ENCODE peak calls at places on chromosomes 13 and 19, in ten cellular contexts. One of them, this sample, is unnamed.

GRCh38 chr19:5313307-5313706 is 27.3 kb downstream of the PTPRS start:
- DNase-seq in stimulated activated naive CD8-positive, alpha-beta T cell treated with anti-CD3 and anti-CD28 coated beads, Interleukin-15, Interleukin-2, amounts not matched to agents 100 U/mL and 50 U/mL, for 24 hours: peak; percentile 34
- DNase-seq in transverse colon: no peak
- DNase-seq in activated CD4-positive, alpha-beta T cell treated with anti-CD3 and anti-CD28 coated beads, Interleukin-2, amount 50 U/mL, for 24 hours: no peak
- DNase-seq in ascending aorta: no peak
- DNase-seq in NCI-H2029: peak; percentile 62
- DNase-seq in Kasumi-1: no peak
- DNase-seq in kidney tubule cell: peak; percentile 33
- DNase-seq in activated gamma-delta T cell treated with Interleukin-2 at 50 U/mL for 16 hours: no peak
- DNase-seq in activated T-helper 1 cell treated with anti-CD3 and anti-CD28 coated beads, Interleukin-2, amount 50 U/mL, for 16 hours: no peak
- DNase-seq in this sample: no peak

GRCh38 chr19:41586064-41586463 is 10.1 kb downstream of the CEACAM21 start:
- DNase-seq in activated CD4-positive, alpha-beta T cell treated with anti-CD3 and anti-CD28 coated beads, Interleukin-2, amount 50 U/mL, for 24 hours: no peak
- DNase-seq in activated T-helper 1 cell treated with anti-CD3 and anti-CD28 coated beads, Interleukin-2, amount 50 U/mL, for 16 hours: no peak
- DNase-seq in kidney tubule cell: no peak
- DNase-seq in activated gamma-delta T cell treated with Interleukin-2 at 50 U/mL for 16 hours: no peak
- DNase-seq in stimulated activated naive CD8-positive, alpha-beta T cell treated with anti-CD3 and anti-CD28 coated beads, Interleukin-15, Interleukin-2, amounts not matched to agents 100 U/mL and 50 U/mL, for 24 hours: no peak
- DNase-seq in transverse colon: no peak
- DNase-seq in Kasumi-1: no peak
- DNase-seq in ascending aorta: no peak
- DNase-seq in NCI-H2029: no peak
- DNase-seq in this sample: no peak

GRCh38 chr13:23570931-23571330 is 719 bp downstream of the TNFRSF19 start:
- DNase-seq in ascending aorta: no peak
- DNase-seq in kidney tubule cell: peak; percentile 12
- DNase-seq in NCI-H2029: no peak
- DNase-seq in activated CD4-positive, alpha-beta T cell treated with anti-CD3 and anti-CD28 coated beads, Interleukin-2, amount 50 U/mL, for 24 hours: no peak
- DNase-seq in stimulated activated naive CD8-positive, alpha-beta T cell treated with anti-CD3 and anti-CD28 coated beads, Interleukin-15, Interleukin-2, amounts not matched to agents 100 U/mL and 50 U/mL, for 24 hours: no peak
- DNase-seq in Kasumi-1: no peak
- DNase-seq in transverse colon: no peak
- DNase-seq in activated T-helper 1 cell treated with anti-CD3 and anti-CD28 coated beads, Interleukin-2, amount 50 U/mL, for 16 hours: no peak
- DNase-seq in activated gamma-delta T cell treated with Interleukin-2 at 50 U/mL for 16 hours: no peak
- DNase-seq in this sample: no peak

GRCh38 chr13:62920181-62920580 is 1504.5 kb upstream of the PCDH20 start:
- DNase-seq in transverse colon: no peak
- DNase-seq in activated gamma-delta T cell treated with Interleukin-2 at 50 U/mL for 16 hours: no peak
- DNase-seq in NCI-H2029: no peak
- DNase-seq in activated T-helper 1 cell treated with anti-CD3 and anti-CD28 coated beads, Interleukin-2, amount 50 U/mL, for 16 hours: no peak
- DNase-seq in stimulated activated naive CD8-positive, alpha-beta T cell treated with anti-CD3 and anti-CD28 coated beads, Interleukin-15, Interleukin-2, amounts not matched to agents 100 U/mL and 50 U/mL, for 24 hours: no peak
- DNase-seq in kidney tubule cell: no peak
- DNase-seq in Kasumi-1: no peak
- DNase-seq in activated CD4-positive, alpha-beta T cell treated with anti-CD3 and anti-CD28 coated beads, Interleukin-2, amount 50 U/mL, for 24 hours: no peak
- DNase-seq in ascending aorta: no peak
- DNase-seq in this sample: no peak

GRCh38 chr19:33292595-33293254 is 9.6 kb downstream of the CEBPA start:
- DNase-seq in Kasumi-1: no peak
- DNase-seq in kidney tubule cell: peak; percentile 51
- DNase-seq in stimulated activated naive CD8-positive, alpha-beta T cell treated with anti-CD3 and anti-CD28 coated beads, Interleukin-15, Interleukin-2, amounts not matched to agents 100 U/mL and 50 U/mL, for 24 hours: no peak
- DNase-seq in ascending aorta: no peak
- DNase-seq in activated gamma-delta T cell treated with Interleukin-2 at 50 U/mL for 16 hours: no peak
- DNase-seq in transverse colon: peak; percentile 78
- DNase-seq in activated CD4-positive, alpha-beta T cell treated with anti-CD3 and anti-CD28 coated beads, Interleukin-2, amount 50 U/mL, for 24 hours: no peak
- DNase-seq in activated T-helper 1 cell treated with anti-CD3 and anti-CD28 coated beads, Interleukin-2, amount 50 U/mL, for 16 hours: no peak
- DNase-seq in NCI-H2029: no peak
- DNase-seq in this sample: no peak

GRCh38 chr13:65656740-65657329 is 1573.3 kb downstream of the PCDH9 start:
- DNase-seq in Kasumi-1: peak; percentile 23
- DNase-seq in stimulated activated naive CD8-positive, alpha-beta T cell treated with anti-CD3 and anti-CD28 coated beads, Interleukin-15, Interleukin-2, amounts not matched to agents 100 U/mL and 50 U/mL, for 24 hours: no peak
- DNase-seq in activated CD4-positive, alpha-beta T cell treated with anti-CD3 and anti-CD28 coated beads, Interleukin-2, amount 50 U/mL, for 24 hours: no peak
- DNase-seq in activated gamma-delta T cell treated with Interleukin-2 at 50 U/mL for 16 hours: no peak
- DNase-seq in transverse colon: no peak
- DNase-seq in ascending aorta: no peak
- DNase-seq in activated T-helper 1 cell treated with anti-CD3 and anti-CD28 coated beads, Interleukin-2, amount 50 U/mL, for 16 hours: no peak
- DNase-seq in NCI-H2029: no peak
- DNase-seq in kidney tubule cell: peak; percentile 20
- DNase-seq in this sample: no peak

GRCh38 chr13:110617326-110618072 is 2.2 kb downstream of the NAXD start:
- DNase-seq in NCI-H2029: no peak
- DNase-seq in activated T-helper 1 cell treated with anti-CD3 and anti-CD28 coated beads, Interleukin-2, amount 50 U/mL, for 16 hours: no peak
- DNase-seq in ascending aorta: no peak
- DNase-seq in transverse colon: peak; percentile 59
- DNase-seq in Kasumi-1: no peak
- DNase-seq in activated gamma-delta T cell treated with Interleukin-2 at 50 U/mL for 16 hours: no peak
- DNase-seq in activated CD4-positive, alpha-beta T cell treated with anti-CD3 and anti-CD28 coated beads, Interleukin-2, amount 50 U/mL, for 24 hours: no peak
- DNase-seq in stimulated activated naive CD8-positive, alpha-beta T cell treated with anti-CD3 and anti-CD28 coated beads, Interleukin-15, Interleukin-2, amounts not matched to agents 100 U/mL and 50 U/mL, for 24 hours: no peak
- DNase-seq in kidney tubule cell: peak; percentile 68
- DNase-seq in this sample: no peak

GRCh38 chr13:50635504-50635903 is 208.0 kb downstream of the DLEU7 start:
- DNase-seq in ascending aorta: peak; percentile 73
- DNase-seq in activated CD4-positive, alpha-beta T cell treated with anti-CD3 and anti-CD28 coated beads, Interleukin-2, amount 50 U/mL, for 24 hours: no peak
- DNase-seq in activated T-helper 1 cell treated with anti-CD3 and anti-CD28 coated beads, Interleukin-2, amount 50 U/mL, for 16 hours: no peak
- DNase-seq in kidney tubule cell: no peak
- DNase-seq in Kasumi-1: peak; percentile 28
- DNase-seq in stimulated activated naive CD8-positive, alpha-beta T cell treated with anti-CD3 and anti-CD28 coated beads, Interleukin-15, Interleukin-2, amounts not matched to agents 100 U/mL and 50 U/mL, for 24 hours: no peak
- DNase-seq in NCI-H2029: no peak
- DNase-seq in activated gamma-delta T cell treated with Interleukin-2 at 50 U/mL for 16 hours: no peak
- DNase-seq in transverse colon: peak; percentile 18
- DNase-seq in this sample: no peak

GRCh38 chr19:38849746-38850230 is at the start of gene HNRNPL:
- DNase-seq in NCI-H2029: no peak
- DNase-seq in stimulated activated naive CD8-positive, alpha-beta T cell treated with anti-CD3 and anti-CD28 coated beads, Interleukin-15, Interleukin-2, amounts not matched to agents 100 U/mL and 50 U/mL, for 24 hours: peak; percentile 99
- DNase-seq in ascending aorta: no peak
- DNase-seq in activated gamma-delta T cell treated with Interleukin-2 at 50 U/mL for 16 hours: peak; percentile 99
- DNase-seq in transverse colon: peak; percentile 99
- DNase-seq in activated CD4-positive, alpha-beta T cell treated with anti-CD3 and anti-CD28 coated beads, Interleukin-2, amount 50 U/mL, for 24 hours: peak; percentile 99
- DNase-seq in kidney tubule cell: no peak
- DNase-seq in Kasumi-1: no peak
- DNase-seq in activated T-helper 1 cell treated with anti-CD3 and anti-CD28 coated beads, Interleukin-2, amount 50 U/mL, for 16 hours: peak; percentile 97
- DNase-seq in this sample: peak; percentile 100

GRCh38 chr13:100636004-100636403 is 38.6 kb downstream of the TMTC4 start:
- DNase-seq in NCI-H2029: no peak
- DNase-seq in activated gamma-delta T cell treated with Interleukin-2 at 50 U/mL for 16 hours: no peak
- DNase-seq in activated T-helper 1 cell treated with anti-CD3 and anti-CD28 coated beads, Interleukin-2, amount 50 U/mL, for 16 hours: no peak
- DNase-seq in transverse colon: no peak
- DNase-seq in activated CD4-positive, alpha-beta T cell treated with anti-CD3 and anti-CD28 coated beads, Interleukin-2, amount 50 U/mL, for 24 hours: no peak
- DNase-seq in Kasumi-1: no peak
- DNase-seq in ascending aorta: no peak
- DNase-seq in kidney tubule cell: no peak
- DNase-seq in stimulated activated naive CD8-positive, alpha-beta T cell treated with anti-CD3 and anti-CD28 coated beads, Interleukin-15, Interleukin-2, amounts not matched to agents 100 U/mL and 50 U/mL, for 24 hours: no peak
- DNase-seq in this sample: no peak

GRCh38 chr13:79775830-79776229 is 294.9 kb downstream of the NDFIP2 start:
- DNase-seq in activated T-helper 1 cell treated with anti-CD3 and anti-CD28 coated beads, Interleukin-2, amount 50 U/mL, for 16 hours: no peak
- DNase-seq in ascending aorta: no peak
- DNase-seq in Kasumi-1: peak; percentile 77
- DNase-seq in NCI-H2029: no peak
- DNase-seq in kidney tubule cell: peak; percentile 76
- DNase-seq in stimulated activated naive CD8-positive, alpha-beta T cell treated with anti-CD3 and anti-CD28 coated beads, Interleukin-15, Interleukin-2, amounts not matched to agents 100 U/mL and 50 U/mL, for 24 hours: no peak
- DNase-seq in transverse colon: peak; percentile 36
- DNase-seq in activated CD4-positive, alpha-beta T cell treated with anti-CD3 and anti-CD28 coated beads, Interleukin-2, amount 50 U/mL, for 24 hours: no peak
- DNase-seq in activated gamma-delta T cell treated with Interleukin-2 at 50 U/mL for 16 hours: no peak
- DNase-seq in this sample: peak; percentile 36

GRCh38 chr13:89057274-89057673 is 1386.1 kb downstream of the SLITRK5 start:
- DNase-seq in stimulated activated naive CD8-positive, alpha-beta T cell treated with anti-CD3 and anti-CD28 coated beads, Interleukin-15, Interleukin-2, amounts not matched to agents 100 U/mL and 50 U/mL, for 24 hours: no peak
- DNase-seq in activated gamma-delta T cell treated with Interleukin-2 at 50 U/mL for 16 hours: no peak
- DNase-seq in activated T-helper 1 cell treated with anti-CD3 and anti-CD28 coated beads, Interleukin-2, amount 50 U/mL, for 16 hours: no peak
- DNase-seq in NCI-H2029: no peak
- DNase-seq in activated CD4-positive, alpha-beta T cell treated with anti-CD3 and anti-CD28 coated beads, Interleukin-2, amount 50 U/mL, for 24 hours: no peak
- DNase-seq in transverse colon: no peak
- DNase-seq in kidney tubule cell: no peak
- DNase-seq in Kasumi-1: no peak
- DNase-seq in ascending aorta: no peak
- DNase-seq in this sample: no peak

GRCh38 chr13:38417241-38417640 is 67.6 kb downstream of the UFM1 start:
- DNase-seq in stimulated activated naive CD8-positive, alpha-beta T cell treated with anti-CD3 and anti-CD28 coated beads, Interleukin-15, Interleukin-2, amounts not matched to agents 100 U/mL and 50 U/mL, for 24 hours: no peak
- DNase-seq in activated gamma-delta T cell treated with Interleukin-2 at 50 U/mL for 16 hours: no peak
- DNase-seq in NCI-H2029: no peak
- DNase-seq in activated CD4-positive, alpha-beta T cell treated with anti-CD3 and anti-CD28 coated beads, Interleukin-2, amount 50 U/mL, for 24 hours: no peak
- DNase-seq in Kasumi-1: no peak
- DNase-seq in kidney tubule cell: no peak
- DNase-seq in activated T-helper 1 cell treated with anti-CD3 and anti-CD28 coated beads, Interleukin-2, amount 50 U/mL, for 16 hours: no peak
- DNase-seq in ascending aorta: no peak
- DNase-seq in transverse colon: no peak
- DNase-seq in this sample: no peak

GRCh38 chr19:34712606-34713261 is 21.3 kb upstream of the ZNF181 start:
- DNase-seq in activated gamma-delta T cell treated with Interleukin-2 at 50 U/mL for 16 hours: peak; percentile 50
- DNase-seq in transverse colon: peak; percentile 50
- DNase-seq in kidney tubule cell: peak; percentile 76
- DNase-seq in NCI-H2029: peak; percentile 78
- DNase-seq in activated T-helper 1 cell treated with anti-CD3 and anti-CD28 coated beads, Interleukin-2, amount 50 U/mL, for 16 hours: no peak
- DNase-seq in stimulated activated naive CD8-positive, alpha-beta T cell treated with anti-CD3 and anti-CD28 coated beads, Interleukin-15, Interleukin-2, amounts not matched to agents 100 U/mL and 50 U/mL, for 24 hours: peak; percentile 44
- DNase-seq in ascending aorta: peak; percentile 67
- DNase-seq in activated CD4-positive, alpha-beta T cell treated with anti-CD3 and anti-CD28 coated beads, Interleukin-2, amount 50 U/mL, for 24 hours: peak; percentile 74
- DNase-seq in Kasumi-1: peak; percentile 88
- DNase-seq in this sample: peak; percentile 29

This sample was measured in substantia nigra.